ENCODE peak calls at places on chromosome 1, in five cellular contexts. G, S, K, F and Q are unnamed samples.

GRCh38 chr1:8763888-8764287 is 53.6 kb downstream of the RERE start:
- DNase-seq in K (no peak), S (no peak), G (no peak), F (peak), Q (no peak)

GRCh38 chr1:52603680-52604501 is 1.7 kb downstream of the GPX7 start:
- DNase-seq in F (no peak), G (no peak), S (no peak), K (no peak), Q (no peak)

GRCh38 chr1:47776554-47777156 is 220.5 kb downstream of the TRABD2B start:
- DNase-seq in G (no peak), F (no peak), K (no peak), S (no peak), Q (no peak)

GRCh38 chr1:160826546-160826945 is 30.6 kb downstream of the LY9 start:
- DNase-seq in K (no peak), F (no peak), S (no peak), G (no peak), Q (no peak)

GRCh38 chr1:18923721-18924610 is 21.6 kb upstream of the ALDH4A1 start:
- DNase-seq in G (no peak), S (no peak), F (no peak), K (no peak), Q (no peak)

GRCh38 chr1:9719978-9720722 is 68.6 kb downstream of the PIK3CD start:
- DNase-seq in S (no peak), F (no peak), G (no peak), K (no peak), Q (no peak)

GRCh38 chr1:174040387-174040786 is 18.2 kb upstream of the RC3H1 start:
- DNase-seq in F (no peak), S (no peak), K (no peak), G (no peak), Q (no peak)

GRCh38 chr1:195934839-195935557 is 673.2 kb downstream of the KCNT2 start:
- DNase-seq in F (no peak), S (no peak), G (no peak), K (no peak), Q (no peak)

GRCh38 chr1:230891413-230891812 is 23.1 kb upstream of the C1orf198 start:
- DNase-seq in G (no peak), K (no peak), F (no peak), S (no peak), Q (peak)

GRCh38 chr1:26951821-26952497 is 8.3 kb downstream of the KDF1 start:
- DNase-seq in F (no peak), G (no peak), S (no peak), K (no peak), Q (no peak)

GRCh38 chr1:175514309-175515001 is 228.9 kb downstream of the TNR start:
- DNase-seq in S (no peak), K (peak), F (no peak), G (no peak), Q (no peak)

GRCh38 chr1:89069955-89070354 is 4.9 kb upstream of the GBP1 start:
- DNase-seq in S (no peak), G (no peak), F (no peak), K (no peak), Q (no peak)

GRCh38 chr1:21926814-21927530 is 10.1 kb downstream of the HSPG2 start:
- DNase-seq in F (no peak), G (peak), S (peak), K (no peak), Q (no peak)

GRCh38 chr1:200336901-200337391 is 72.9 kb downstream of the ZNF281 start:
- DNase-seq in F (no peak), G (no peak), K (no peak), S (no peak), Q (no peak)

GRCh38 chr1:19163261-19163660 is 46.8 kb downstream of the UBR4 start:
- DNase-seq in G (no peak), F (no peak), K (no peak), S (no peak), Q (no peak)

GRCh38 chr1:178004926-178005391 is 35.1 kb upstream of the SEC16B start:
- DNase-seq in F (no peak), K (no peak), S (no peak), G (no peak), Q (no peak)

GRCh38 chr1:24483441-24483840 is 19.2 kb upstream of the RCAN3 start:
- DNase-seq in K (no peak), G (no peak), F (no peak), S (no peak), Q (no peak)

GRCh38 chr1:202835548-202836072 is 24.9 kb downstream of the PCAT6 start:
- DNase-seq in S (no peak), F (no peak), K (peak), G (no peak), Q (no peak)

GRCh38 chr1:96730574-96731298 is 9.2 kb downstream of the PTBP2 start:
- DNase-seq in G (no peak), F (no peak), K (no peak), S (no peak), Q (no peak)

GRCh38 chr1:223261914-223262313 is 102.1 kb downstream of the SUSD4 start:
- DNase-seq in G (no peak), S (no peak), K (no peak), F (no peak), Q (no peak)

GRCh38 chr1:101964708-101965107 is 32.0 kb downstream of the OLFM3 start:
- DNase-seq in F (no peak), G (no peak), K (no peak), S (no peak), Q (no peak)

GRCh38 chr1:96792220-96792619 is 70.6 kb downstream of the PTBP2 start:
- DNase-seq in K (no peak), S (no peak), G (no peak), F (no peak), Q (no peak)

GRCh38 chr1:3483801-3484444 is 29.5 kb downstream of the ARHGEF16 start:
- DNase-seq in F (peak), S (no peak), G (no peak), K (no peak), Q (no peak)

GRCh38 chr1:209747580-209748262 is 8.1 kb upstream of the TRAF3IP3 start:
- DNase-seq in S (peak), K (peak), G (peak), F (peak), Q (peak)

GRCh38 chr1:57835620-57836019 is 411.8 kb upstream of the DAB1 start:
- DNase-seq in F (no peak), G (no peak), K (no peak), S (no peak), Q (no peak)

GRCh38 chr1:155168456-155169210 is 4.5 kb downstream of the KRTCAP2 start:
- DNase-seq in F (no peak), G (no peak), S (no peak), K (no peak), Q (no peak)

GRCh38 chr1:208207388-208208131 is 36.6 kb downstream of the PLXNA2 start:
- DNase-seq in G (no peak), K (no peak), F (no peak), S (no peak), Q (no peak)